ENCODE peak calls at places on chromosomes 13 and 19, in nine cellular contexts. One of them, this sample, is unnamed. For H3K27me3, the result is how much of the 10 kb centered on the place peaks cover.

GRCh38 chr13:51764184-51765141 is 39.5 kb downstream of the DHRS12 start:
- DNase-seq in heart right ventricle: peak
- DNase-seq in fibroblast of lung: peak
- DNase-seq in esophagus squamous epithelium: peak
- DNase-seq in stomach: peak
- DNase-seq in body of pancreas: peak
- DNase-seq in H1: no peak
- DNase-seq in hepatocyte: peak
- DNase-seq in thoracic aorta: no peak
- DNase-seq in this sample: peak

GRCh38 chr19:4186087-4186993 is 3.9 kb downstream of the ANKRD24 start:
- DNase-seq in fibroblast of lung: peak
- DNase-seq in hepatocyte: peak
- DNase-seq in esophagus squamous epithelium: no peak
- DNase-seq in body of pancreas: peak
- DNase-seq in thoracic aorta: no peak
- DNase-seq in stomach: peak
- DNase-seq in heart right ventricle: peak
- DNase-seq in H1: peak
- DNase-seq in this sample: peak

GRCh38 chr13:112774829-112775565 is 85.2 kb downstream of the ATP11A start:
- DNase-seq in H1: no peak
- DNase-seq in body of pancreas: no peak
- DNase-seq in heart right ventricle: no peak
- DNase-seq in hepatocyte: no peak
- DNase-seq in stomach: no peak
- DNase-seq in thoracic aorta: no peak
- DNase-seq in esophagus squamous epithelium: no peak
- DNase-seq in fibroblast of lung: no peak
- DNase-seq in this sample: no peak

GRCh38 chr19:35587326-35587725 is 1.4 kb downstream of the PMIS2 start:
- DNase-seq in heart right ventricle: no peak
- DNase-seq in body of pancreas: no peak
- DNase-seq in thoracic aorta: no peak
- DNase-seq in hepatocyte: no peak
- DNase-seq in fibroblast of lung: no peak
- DNase-seq in stomach: no peak
- DNase-seq in H1: no peak
- DNase-seq in esophagus squamous epithelium: no peak
- DNase-seq in this sample: no peak

GRCh38 chr19:16036397-16036925 is 39.8 kb upstream of the TPM4 start:
- DNase-seq in body of pancreas: no peak
- DNase-seq in H1: no peak
- DNase-seq in hepatocyte: no peak
- DNase-seq in fibroblast of lung: no peak
- DNase-seq in esophagus squamous epithelium: no peak
- DNase-seq in thoracic aorta: no peak
- DNase-seq in heart right ventricle: no peak
- DNase-seq in stomach: no peak
- DNase-seq in this sample: no peak

GRCh38 chr13:78015782-78016181 is 97.2 kb upstream of the EDNRB start:
- DNase-seq in body of pancreas: no peak
- DNase-seq in stomach: no peak
- DNase-seq in hepatocyte: no peak
- DNase-seq in heart right ventricle: no peak
- DNase-seq in thoracic aorta: no peak
- DNase-seq in esophagus squamous epithelium: no peak
- DNase-seq in H1: no peak
- DNase-seq in fibroblast of lung: no peak
- DNase-seq in this sample: peak

GRCh38 chr13:25180795-25181537 is 8.9 kb upstream of the AMER2 start:
- DNase-seq in H1: peak
- DNase-seq in fibroblast of lung: no peak
- DNase-seq in esophagus squamous epithelium: no peak
- DNase-seq in body of pancreas: no peak
- DNase-seq in hepatocyte: no peak
- DNase-seq in heart right ventricle: no peak
- DNase-seq in thoracic aorta: no peak
- DNase-seq in stomach: no peak
- DNase-seq in this sample: no peak

GRCh38 chr13:36344886-36345437 is 1.2 kb downstream of the SPART start:
- DNase-seq in heart right ventricle: no peak
- DNase-seq in esophagus squamous epithelium: no peak
- DNase-seq in fibroblast of lung: no peak
- DNase-seq in hepatocyte: peak
- DNase-seq in body of pancreas: no peak
- DNase-seq in thoracic aorta: no peak
- DNase-seq in H1: no peak
- DNase-seq in stomach: no peak
- DNase-seq in this sample: no peak

GRCh38 chr13:114019367-114019766 is 45.5 kb upstream of the C13orf46 start:
- DNase-seq in hepatocyte: no peak
- DNase-seq in esophagus squamous epithelium: no peak
- DNase-seq in stomach: no peak
- DNase-seq in H1: no peak
- DNase-seq in fibroblast of lung: no peak
- DNase-seq in body of pancreas: no peak
- DNase-seq in heart right ventricle: no peak
- DNase-seq in thoracic aorta: no peak
- DNase-seq in this sample: no peak

GRCh38 chr13:98386632-98387031 is 190.3 kb downstream of the STK24 start:
- DNase-seq in heart right ventricle: no peak
- DNase-seq in body of pancreas: no peak
- DNase-seq in esophagus squamous epithelium: no peak
- DNase-seq in thoracic aorta: no peak
- DNase-seq in hepatocyte: peak
- DNase-seq in fibroblast of lung: no peak
- DNase-seq in H1: no peak
- DNase-seq in stomach: no peak
- DNase-seq in this sample: peak

GRCh38 chr19:41341669-41342490 is 11.8 kb downstream of the TGFB1 start:
- DNase-seq in stomach: peak
- DNase-seq in hepatocyte: no peak
- DNase-seq in H1: no peak
- DNase-seq in esophagus squamous epithelium: no peak
- DNase-seq in thoracic aorta: no peak
- DNase-seq in fibroblast of lung: no peak
- DNase-seq in heart right ventricle: no peak
- DNase-seq in body of pancreas: peak
- DNase-seq in this sample: no peak
- TF ChIP-seq CTCF in stomach: no peak
- TF ChIP-seq CTCF in hepatocyte: peak
- TF ChIP-seq CTCF in H1: peak
- TF ChIP-seq CTCF in esophagus squamous epithelium: no peak
- TF ChIP-seq CTCF in thoracic aorta: no peak
- TF ChIP-seq CTCF in fibroblast of lung: no peak
- TF ChIP-seq CTCF in heart right ventricle: no peak
- TF ChIP-seq CTCF in body of pancreas: peak
- TF ChIP-seq CTCF in this sample: peak

GRCh38 chr13:31159306-31159705 is 2.4 kb downstream of the HSPH1 start:
- DNase-seq in fibroblast of lung: no peak
- DNase-seq in stomach: no peak
- DNase-seq in thoracic aorta: no peak
- DNase-seq in esophagus squamous epithelium: no peak
- DNase-seq in heart right ventricle: no peak
- DNase-seq in hepatocyte: no peak
- DNase-seq in body of pancreas: no peak
- DNase-seq in H1: no peak
- DNase-seq in this sample: no peak

GRCh38 chr13:31160857-31161582 is 684 bp downstream of the HSPH1 start:
- DNase-seq in thoracic aorta: peak
- DNase-seq in heart right ventricle: peak
- DNase-seq in fibroblast of lung: peak
- DNase-seq in hepatocyte: peak
- DNase-seq in H1: peak
- DNase-seq in esophagus squamous epithelium: peak
- DNase-seq in body of pancreas: peak
- DNase-seq in stomach: peak
- DNase-seq in this sample: peak

GRCh38 chr13:31166591-31166990 is 4.9 kb upstream of the HSPH1 start:
- DNase-seq in H1: no peak
- DNase-seq in esophagus squamous epithelium: no peak
- DNase-seq in fibroblast of lung: no peak
- DNase-seq in thoracic aorta: no peak
- DNase-seq in hepatocyte: no peak
- DNase-seq in stomach: no peak
- DNase-seq in heart right ventricle: no peak
- DNase-seq in body of pancreas: no peak
- DNase-seq in this sample: peak

GRCh38 chr13:31161583-31162150 is at the start of gene HSPH1:
- DNase-seq in esophagus squamous epithelium: peak
- DNase-seq in stomach: peak
- DNase-seq in thoracic aorta: peak
- DNase-seq in heart right ventricle: peak
- DNase-seq in hepatocyte: peak
- DNase-seq in fibroblast of lung: peak
- DNase-seq in body of pancreas: peak
- DNase-seq in H1: no peak
- DNase-seq in this sample: peak

GRCh38 chr13:31162151-31163008 is 676 bp upstream of the HSPH1 start:
- DNase-seq in stomach: peak
- DNase-seq in hepatocyte: peak
- DNase-seq in heart right ventricle: peak
- DNase-seq in esophagus squamous epithelium: peak
- DNase-seq in thoracic aorta: peak
- DNase-seq in H1: peak
- DNase-seq in body of pancreas: peak
- DNase-seq in fibroblast of lung: peak
- DNase-seq in this sample: peak
- H3K4me3 ChIP-seq in stomach: peak
- H3K4me3 ChIP-seq in hepatocyte: peak
- H3K4me3 ChIP-seq in heart right ventricle: peak
- H3K4me3 ChIP-seq in esophagus squamous epithelium: peak
- H3K4me3 ChIP-seq in thoracic aorta: peak
- H3K4me3 ChIP-seq in H1: peak
- H3K4me3 ChIP-seq in body of pancreas: peak
- H3K4me3 ChIP-seq in fibroblast of lung: peak
- H3K4me3 ChIP-seq in this sample: peak

GRCh38 chr19:42065511-42065910 is 4.5 kb downstream of the GRIK5 start:
- DNase-seq in fibroblast of lung: no peak
- DNase-seq in thoracic aorta: no peak
- DNase-seq in body of pancreas: no peak
- DNase-seq in H1: no peak
- DNase-seq in hepatocyte: no peak
- DNase-seq in heart right ventricle: no peak
- DNase-seq in stomach: no peak
- DNase-seq in esophagus squamous epithelium: no peak
- DNase-seq in this sample: no peak

GRCh38 chr19:42066075-42066754 is 3.8 kb downstream of the GRIK5 start:
- DNase-seq in body of pancreas: no peak
- DNase-seq in fibroblast of lung: peak
- DNase-seq in esophagus squamous epithelium: no peak
- DNase-seq in hepatocyte: no peak
- DNase-seq in H1: peak
- DNase-seq in thoracic aorta: no peak
- DNase-seq in heart right ventricle: no peak
- DNase-seq in stomach: no peak
- DNase-seq in this sample: peak

GRCh38 chr19:42068756-42069571 is 1.0 kb downstream of the GRIK5 start:
- DNase-seq in fibroblast of lung: no peak
- DNase-seq in thoracic aorta: no peak
- DNase-seq in heart right ventricle: no peak
- DNase-seq in stomach: no peak
- DNase-seq in hepatocyte: no peak
- DNase-seq in H1: peak
- DNase-seq in body of pancreas: no peak
- DNase-seq in esophagus squamous epithelium: no peak
- DNase-seq in this sample: no peak

GRCh38 chr19:42068361-42068755 is 1.6 kb downstream of the GRIK5 start:
- DNase-seq in body of pancreas: no peak
- DNase-seq in esophagus squamous epithelium: no peak
- DNase-seq in heart right ventricle: no peak
- DNase-seq in fibroblast of lung: no peak
- DNase-seq in hepatocyte: no peak
- DNase-seq in H1: no peak
- DNase-seq in thoracic aorta: no peak
- DNase-seq in stomach: no peak
- DNase-seq in this sample: no peak

DNA sequence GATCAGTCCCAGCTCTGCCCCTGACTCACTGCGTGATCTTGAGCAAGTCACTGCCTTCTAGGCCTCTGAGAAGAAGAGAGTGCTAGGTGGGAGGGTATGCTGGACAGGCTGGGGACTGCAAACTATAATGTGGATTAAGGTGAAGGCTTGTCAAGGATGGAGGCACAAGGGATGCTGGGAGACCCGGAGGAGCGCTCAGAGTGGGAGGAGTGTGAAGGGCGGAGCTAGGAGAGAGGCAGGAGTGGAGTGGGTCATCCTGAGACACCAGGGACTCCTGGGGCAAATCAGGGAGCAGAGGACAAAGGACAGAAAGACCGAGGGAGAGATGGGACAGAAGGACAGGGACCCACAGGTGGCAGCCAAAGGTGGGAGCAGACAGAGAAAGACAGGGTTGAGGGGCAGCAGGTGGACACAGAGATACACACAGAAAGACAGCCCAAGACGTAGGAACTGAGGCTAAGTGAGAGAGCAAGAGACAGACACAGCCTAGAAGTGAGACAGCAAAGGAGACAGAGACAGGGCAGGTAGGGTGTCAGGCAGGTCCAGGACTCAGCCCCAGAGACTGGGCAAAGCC is 2.6 kb downstream of the GRIK5 start:
- DNase-seq in stomach: no peak
- DNase-seq in esophagus squamous epithelium: no peak
- DNase-seq in heart right ventricle: no peak
- DNase-seq in fibroblast of lung: no peak
- DNase-seq in H1: no peak
- DNase-seq in thoracic aorta: no peak
- DNase-seq in body of pancreas: no peak
- DNase-seq in hepatocyte: no peak
- DNase-seq in this sample: no peak
- H3K27me3 ChIP-seq in stomach: under half
- H3K27me3 ChIP-seq in esophagus squamous epithelium: under half
- H3K27me3 ChIP-seq in heart right ventricle: under half
- H3K27me3 ChIP-seq in fibroblast of lung: under half
- H3K27me3 ChIP-seq in H1: under half
- H3K27me3 ChIP-seq in thoracic aorta: under half
- H3K27me3 ChIP-seq in body of pancreas: under half
- H3K27me3 ChIP-seq in hepatocyte: under half
- H3K27me3 ChIP-seq in this sample: under half

DNA sequence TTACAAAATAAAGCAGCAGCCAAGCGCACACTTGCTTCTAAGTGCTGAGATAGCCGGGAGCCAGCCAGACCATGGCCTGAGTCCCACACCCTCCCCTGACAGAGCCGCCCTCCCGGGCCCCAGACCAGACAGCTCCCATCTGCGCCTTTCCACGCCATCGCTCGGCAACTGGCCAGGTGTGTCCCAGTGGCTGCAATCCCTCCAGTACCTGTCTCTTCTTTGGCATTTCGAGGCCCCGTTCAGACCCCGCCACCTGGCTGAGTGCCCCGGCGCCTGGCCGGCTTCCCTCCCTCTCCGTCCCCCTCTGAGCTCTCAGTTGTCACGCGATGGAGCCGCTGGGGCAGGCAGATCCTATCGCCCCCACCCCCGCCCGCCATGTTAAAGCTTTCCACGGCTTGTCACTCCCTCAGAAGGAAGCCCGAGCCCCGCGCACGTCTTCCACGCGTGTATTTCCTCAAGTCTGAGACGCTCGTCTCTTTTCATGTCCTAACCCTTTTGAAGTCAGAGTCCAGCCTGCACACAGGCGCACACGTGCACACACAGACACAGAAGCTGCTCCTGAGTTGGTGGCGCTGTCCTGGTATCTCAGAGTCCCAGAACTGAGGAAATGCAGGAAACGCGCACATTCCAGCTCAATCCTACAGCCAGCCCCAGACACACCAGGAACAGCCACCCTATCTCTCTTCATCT is 7.9 kb downstream of the MLLT1 start:
- DNase-seq in body of pancreas: peak
- DNase-seq in stomach: peak
- DNase-seq in heart right ventricle: peak
- DNase-seq in fibroblast of lung: peak
- DNase-seq in hepatocyte: peak
- DNase-seq in thoracic aorta: no peak
- DNase-seq in H1: no peak
- DNase-seq in esophagus squamous epithelium: no peak
- DNase-seq in this sample: no peak
- TF ChIP-seq CTCF in body of pancreas: no peak
- TF ChIP-seq CTCF in stomach: no peak
- TF ChIP-seq CTCF in heart right ventricle: no peak
- TF ChIP-seq CTCF in fibroblast of lung: no peak
- TF ChIP-seq CTCF in hepatocyte: no peak
- TF ChIP-seq CTCF in thoracic aorta: no peak
- TF ChIP-seq CTCF in H1: no peak
- TF ChIP-seq CTCF in esophagus squamous epithelium: no peak
- TF ChIP-seq CTCF in this sample: peak